ENCODE peak calls at places on chromosomes 7 and 10, in six cellular contexts. One of them, this sample, is unnamed.

GRCh38 chr10:15801641-15802040 is 58.7 kb downstream of the MINDY3 start:
- DNase-seq in IMR-90: no peak
- DNase-seq in neuronal stem cell: no peak
- DNase-seq in mesenchymal stem cell: no peak
- DNase-seq in H9: no peak
- DNase-seq in mesendoderm: no peak
- DNase-seq in this sample: no peak

GRCh38 chr10:95242581-95243317 is 48.1 kb downstream of the PDLIM1 start:
- DNase-seq in IMR-90: peak; percentile 63
- DNase-seq in neuronal stem cell: peak; percentile 30
- DNase-seq in mesenchymal stem cell: peak; percentile 65
- DNase-seq in H9: peak; percentile 73
- DNase-seq in mesendoderm: peak; percentile 80
- DNase-seq in this sample: peak; percentile 48

GRCh38 chr10:79413196-79413595 is 32.2 kb downstream of the ZCCHC24 start:
- DNase-seq in IMR-90: peak; percentile 41
- DNase-seq in neuronal stem cell: no peak
- DNase-seq in mesenchymal stem cell: peak; percentile 65
- DNase-seq in H9: no peak
- DNase-seq in mesendoderm: peak; percentile 24
- DNase-seq in this sample: no peak

GRCh38 chr10:31959461-31960173 is 31.0 kb upstream of the ARHGAP12 start:
- DNase-seq in IMR-90: no peak
- DNase-seq in neuronal stem cell: no peak
- DNase-seq in mesenchymal stem cell: no peak
- DNase-seq in H9: no peak
- DNase-seq in mesendoderm: no peak
- DNase-seq in this sample: no peak

GRCh38 chr10:113663908-113664307 is at the start of gene NRAP:
- DNase-seq in IMR-90: no peak
- DNase-seq in neuronal stem cell: no peak
- DNase-seq in mesenchymal stem cell: no peak
- DNase-seq in H9: no peak
- DNase-seq in mesendoderm: no peak
- DNase-seq in this sample: no peak

GRCh38 chr10:6036861-6037321 is 25.3 kb downstream of the IL2RA start:
- DNase-seq in IMR-90: no peak
- DNase-seq in neuronal stem cell: no peak
- DNase-seq in mesenchymal stem cell: no peak
- DNase-seq in H9: no peak
- DNase-seq in mesendoderm: no peak
- DNase-seq in this sample: no peak

GRCh38 chr10:44902838-44903545 is 8.1 kb upstream of the TMEM72 start:
- DNase-seq in IMR-90: no peak
- DNase-seq in neuronal stem cell: no peak
- DNase-seq in mesenchymal stem cell: peak; percentile 87
- DNase-seq in H9: no peak
- DNase-seq in mesendoderm: no peak
- DNase-seq in this sample: no peak

GRCh38 chr7:101818699-101819071 is 1.3 kb downstream of the CUX1 start:
- DNase-seq in IMR-90: no peak
- DNase-seq in neuronal stem cell: no peak
- DNase-seq in mesenchymal stem cell: no peak
- DNase-seq in H9: no peak
- DNase-seq in mesendoderm: peak; percentile 29
- DNase-seq in this sample: peak; percentile 55

GRCh38 chr10:121838149-121838548 is 89.7 kb downstream of the ATE1 start:
- DNase-seq in IMR-90: no peak
- DNase-seq in neuronal stem cell: no peak
- DNase-seq in mesenchymal stem cell: no peak
- DNase-seq in H9: no peak
- DNase-seq in mesendoderm: no peak
- DNase-seq in this sample: no peak

GRCh38 chr7:127252736-127253288 is at the start of gene GRM8:
- DNase-seq in IMR-90: peak; percentile 22
- DNase-seq in neuronal stem cell: peak; percentile 73
- DNase-seq in mesenchymal stem cell: peak; percentile 44
- DNase-seq in H9: peak; percentile 89
- DNase-seq in mesendoderm: peak; percentile 85
- DNase-seq in this sample: peak; percentile 41

GRCh38 chr10:100209303-100209702 is 20.1 kb downstream of the CHUK start:
- DNase-seq in IMR-90: peak; percentile 13
- DNase-seq in neuronal stem cell: no peak
- DNase-seq in mesenchymal stem cell: no peak
- DNase-seq in H9: no peak
- DNase-seq in mesendoderm: peak; percentile 3
- DNase-seq in this sample: no peak

GRCh38 chr7:36216063-36216684 is 63.1 kb downstream of the EEPD1 start:
- DNase-seq in IMR-90: peak; percentile 84
- DNase-seq in neuronal stem cell: no peak
- DNase-seq in mesenchymal stem cell: peak; percentile 61
- DNase-seq in H9: no peak
- DNase-seq in mesendoderm: no peak
- DNase-seq in this sample: peak; percentile 15

GRCh38 chr7:124269774-124270173 is 236.9 kb upstream of the TMEM229A start:
- DNase-seq in IMR-90: no peak
- DNase-seq in neuronal stem cell: no peak
- DNase-seq in mesenchymal stem cell: peak; percentile 19
- DNase-seq in H9: no peak
- DNase-seq in mesendoderm: peak; percentile 65
- DNase-seq in this sample: no peak
- H4K8ac ChIP-seq in IMR-90: no peak overlapping the region
- H4K8ac ChIP-seq in neuronal stem cell: no peak overlapping the region
- H4K8ac ChIP-seq in mesenchymal stem cell: no peak overlapping the region
- H4K8ac ChIP-seq in H9: no peak overlapping the region
- H4K8ac ChIP-seq in mesendoderm: no peak overlapping the region
- H4K8ac ChIP-seq in this sample: no peak overlapping the region

DNA sequence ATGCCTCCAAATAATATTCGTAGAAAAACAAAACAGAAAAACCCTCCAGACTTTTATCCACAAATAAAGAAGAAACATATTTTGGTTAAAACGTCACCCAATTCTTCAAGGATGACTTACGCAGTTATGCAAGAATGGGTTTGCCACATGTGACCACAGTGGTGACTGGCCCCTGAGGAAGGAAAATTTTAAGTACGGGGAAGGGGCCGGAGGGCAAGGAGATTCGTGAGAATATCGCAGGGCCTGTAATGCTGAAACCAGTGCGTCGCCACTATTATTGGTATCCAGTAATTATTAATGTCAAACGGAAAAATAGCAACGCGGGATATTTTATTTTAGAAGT is 552 bp upstream of the MRPS24 start:
- DNase-seq in IMR-90: peak; percentile 96
- DNase-seq in neuronal stem cell: no peak
- DNase-seq in mesenchymal stem cell: peak; percentile 96
- DNase-seq in H9: no peak
- DNase-seq in mesendoderm: peak; percentile 65
- DNase-seq in this sample: peak; percentile 94
- H3K18ac ChIP-seq in IMR-90: peak overlapping the region; percentile 100
- H3K18ac ChIP-seq in neuronal stem cell: no peak overlapping the region
- H3K18ac ChIP-seq in mesenchymal stem cell: peak overlapping the region; percentile 97
- H3K18ac ChIP-seq in H9: no peak overlapping the region
- H3K18ac ChIP-seq in mesendoderm: peak overlapping the region; percentile 82
- H3K18ac ChIP-seq in this sample: no peak overlapping the region

GRCh38 chr10:75210193-75211006 is at the start of gene VDAC2:
- DNase-seq in IMR-90: peak; percentile 79
- DNase-seq in neuronal stem cell: peak; percentile 89
- DNase-seq in mesenchymal stem cell: peak; percentile 86
- DNase-seq in H9: peak; percentile 88
- DNase-seq in mesendoderm: peak; percentile 94
- DNase-seq in this sample: peak; percentile 79
- H4K8ac ChIP-seq in IMR-90: peak within 1 kb of the TSS; percentile 99
- H4K8ac ChIP-seq in neuronal stem cell: peak within 1 kb of the TSS; percentile 99
- H4K8ac ChIP-seq in mesenchymal stem cell: peak within 1 kb of the TSS; percentile 100
- H4K8ac ChIP-seq in H9: no peak within 1 kb of the TSS
- H4K8ac ChIP-seq in mesendoderm: peak within 1 kb of the TSS; percentile 7
- H4K8ac ChIP-seq in this sample: peak within 1 kb of the TSS; percentile 99

GRCh38 chr7:30171753-30172447 is 37.1 kb downstream of the MTURN start:
- DNase-seq in IMR-90: peak; percentile 26
- DNase-seq in neuronal stem cell: no peak
- DNase-seq in mesenchymal stem cell: peak; percentile 19
- DNase-seq in H9: no peak
- DNase-seq in mesendoderm: no peak
- DNase-seq in this sample: peak; percentile 79
- H3K18ac ChIP-seq in IMR-90: no peak overlapping the region
- H3K18ac ChIP-seq in neuronal stem cell: no peak overlapping the region
- H3K18ac ChIP-seq in mesenchymal stem cell: no peak overlapping the region
- H3K18ac ChIP-seq in H9: no peak overlapping the region
- H3K18ac ChIP-seq in mesendoderm: no peak overlapping the region
- H3K18ac ChIP-seq in this sample: no peak overlapping the region

This sample was measured in trophoblast cell.